ENCODE peak calls at places on chromosomes 6 and 20, in five cellular contexts. One of them, this sample, is unnamed.

GRCh38 chr6:8539446-8539845 is 104.1 kb upstream of the SLC35B3 start:
- DNase-seq in CD8-positive, alpha-beta memory T cell: no peak
- DNase-seq in heart right ventricle: no peak
- DNase-seq in HCT116: peak
- DNase-seq in left lung: no peak
- DNase-seq in this sample: no peak

GRCh38 chr6:17714879-17715860 is 8.4 kb upstream of the NUP153 start:
- DNase-seq in CD8-positive, alpha-beta memory T cell: no peak
- DNase-seq in heart right ventricle: no peak
- DNase-seq in HCT116: peak
- DNase-seq in left lung: no peak
- DNase-seq in this sample: no peak

GRCh38 chr6:131164506-131164905 is 29.2 kb downstream of the AKAP7 start:
- DNase-seq in CD8-positive, alpha-beta memory T cell: no peak
- DNase-seq in heart right ventricle: no peak
- DNase-seq in HCT116: no peak
- DNase-seq in left lung: no peak
- DNase-seq in this sample: no peak

GRCh38 chr6:89209457-89209856 is 7.7 kb downstream of the GABRR1 start:
- DNase-seq in CD8-positive, alpha-beta memory T cell: no peak
- DNase-seq in heart right ventricle: no peak
- DNase-seq in HCT116: no peak
- DNase-seq in left lung: no peak
- DNase-seq in this sample: no peak

GRCh38 chr6:149936743-149937142 is 5.1 kb upstream of the ULBP2 start:
- DNase-seq in CD8-positive, alpha-beta memory T cell: no peak
- DNase-seq in heart right ventricle: no peak
- DNase-seq in HCT116: no peak
- DNase-seq in left lung: no peak
- DNase-seq in this sample: no peak

GRCh38 chr6:41693281-41693838 is 42.0 kb downstream of the TFEB start:
- DNase-seq in CD8-positive, alpha-beta memory T cell: no peak
- DNase-seq in heart right ventricle: no peak
- DNase-seq in HCT116: no peak
- DNase-seq in left lung: no peak
- DNase-seq in this sample: peak

GRCh38 chr6:8530775-8531435 is 95.6 kb upstream of the SLC35B3 start:
- DNase-seq in CD8-positive, alpha-beta memory T cell: no peak
- DNase-seq in heart right ventricle: no peak
- DNase-seq in HCT116: no peak
- DNase-seq in left lung: no peak
- DNase-seq in this sample: no peak

GRCh38 chr6:151179321-151179720 is 60.4 kb upstream of the AKAP12 start:
- DNase-seq in CD8-positive, alpha-beta memory T cell: no peak
- DNase-seq in heart right ventricle: no peak
- DNase-seq in HCT116: no peak
- DNase-seq in left lung: no peak
- DNase-seq in this sample: no peak

GRCh38 chr6:170160628-170161611 is 130.0 kb downstream of the DLL1 start:
- DNase-seq in CD8-positive, alpha-beta memory T cell: no peak
- DNase-seq in heart right ventricle: no peak
- DNase-seq in HCT116: no peak
- DNase-seq in left lung: peak
- DNase-seq in this sample: no peak

GRCh38 chr6:1917628-1918371 is 308.1 kb downstream of the FOXC1 start:
- DNase-seq in CD8-positive, alpha-beta memory T cell: no peak
- DNase-seq in heart right ventricle: no peak
- DNase-seq in HCT116: peak
- DNase-seq in left lung: no peak
- DNase-seq in this sample: no peak

GRCh38 chr20:50895111-50895830 is 36.0 kb downstream of the ADNP start:
- DNase-seq in CD8-positive, alpha-beta memory T cell: no peak
- DNase-seq in heart right ventricle: no peak
- DNase-seq in HCT116: no peak
- DNase-seq in left lung: no peak
- DNase-seq in this sample: no peak

GRCh38 chr6:54070025-54070424 is 41.2 kb upstream of the MLIP start:
- DNase-seq in CD8-positive, alpha-beta memory T cell: no peak
- DNase-seq in heart right ventricle: no peak
- DNase-seq in HCT116: no peak
- DNase-seq in left lung: no peak
- DNase-seq in this sample: no peak

GRCh38 chr20:50543326-50543725 is 33.1 kb downstream of the PTPN1 start:
- DNase-seq in CD8-positive, alpha-beta memory T cell: no peak
- DNase-seq in heart right ventricle: no peak
- DNase-seq in HCT116: no peak
- DNase-seq in left lung: no peak
- DNase-seq in this sample: no peak

GRCh38 chr6:39339111-39339510 is 16.6 kb upstream of the KCNK16 start:
- DNase-seq in CD8-positive, alpha-beta memory T cell: no peak
- DNase-seq in heart right ventricle: no peak
- DNase-seq in HCT116: no peak
- DNase-seq in left lung: no peak
- DNase-seq in this sample: no peak

GRCh38 chr6:67045076-67045475 is 1338.0 kb upstream of the EYS start:
- DNase-seq in CD8-positive, alpha-beta memory T cell: no peak
- DNase-seq in heart right ventricle: no peak
- DNase-seq in HCT116: no peak
- DNase-seq in left lung: no peak
- DNase-seq in this sample: no peak

GRCh38 chr6:53250137-53250760 is 98.5 kb downstream of the ELOVL5 start:
- DNase-seq in CD8-positive, alpha-beta memory T cell: no peak
- DNase-seq in heart right ventricle: no peak
- DNase-seq in HCT116: no peak
- DNase-seq in left lung: no peak
- DNase-seq in this sample: no peak

GRCh38 chr20:33490023-33490933 is at the start of gene CBFA2T2:
- DNase-seq in CD8-positive, alpha-beta memory T cell: no peak
- DNase-seq in heart right ventricle: peak
- DNase-seq in HCT116: peak
- DNase-seq in left lung: no peak
- DNase-seq in this sample: no peak

GRCh38 chr6:168060521-168060931 is 18.5 kb downstream of the FRMD1 start:
- DNase-seq in CD8-positive, alpha-beta memory T cell: no peak
- DNase-seq in heart right ventricle: peak
- DNase-seq in HCT116: no peak
- DNase-seq in left lung: peak
- DNase-seq in this sample: peak

GRCh38 chr20:53752971-53753879 is 159.6 kb upstream of the ZNF217 start:
- DNase-seq in CD8-positive, alpha-beta memory T cell: no peak
- DNase-seq in heart right ventricle: no peak
- DNase-seq in HCT116: no peak
- DNase-seq in left lung: no peak
- DNase-seq in this sample: no peak

GRCh38 chr20:62923669-62924566 is 2.4 kb downstream of the DIDO1 start:
- DNase-seq in CD8-positive, alpha-beta memory T cell: no peak
- DNase-seq in heart right ventricle: no peak
- DNase-seq in HCT116: no peak
- DNase-seq in left lung: no peak
- DNase-seq in this sample: no peak

GRCh38 chr6:123215211-123215610 is 219.2 kb downstream of the CLVS2 start:
- DNase-seq in CD8-positive, alpha-beta memory T cell: no peak
- DNase-seq in heart right ventricle: no peak
- DNase-seq in HCT116: no peak
- DNase-seq in left lung: no peak
- DNase-seq in this sample: no peak

GRCh38 chr6:154056536-154056935 is 17.5 kb downstream of the OPRM1 start:
- DNase-seq in CD8-positive, alpha-beta memory T cell: no peak
- DNase-seq in heart right ventricle: no peak
- DNase-seq in HCT116: no peak
- DNase-seq in left lung: no peak
- DNase-seq in this sample: no peak

GRCh38 chr6:154058963-154059680 is 20.1 kb downstream of the OPRM1 start:
- DNase-seq in CD8-positive, alpha-beta memory T cell: no peak
- DNase-seq in heart right ventricle: no peak
- DNase-seq in HCT116: no peak
- DNase-seq in left lung: no peak
- DNase-seq in this sample: peak

GRCh38 chr6:154057098-154057497 is 18.1 kb downstream of the OPRM1 start:
- DNase-seq in CD8-positive, alpha-beta memory T cell: no peak
- DNase-seq in heart right ventricle: no peak
- DNase-seq in HCT116: no peak
- DNase-seq in left lung: no peak
- DNase-seq in this sample: no peak

DNA sequence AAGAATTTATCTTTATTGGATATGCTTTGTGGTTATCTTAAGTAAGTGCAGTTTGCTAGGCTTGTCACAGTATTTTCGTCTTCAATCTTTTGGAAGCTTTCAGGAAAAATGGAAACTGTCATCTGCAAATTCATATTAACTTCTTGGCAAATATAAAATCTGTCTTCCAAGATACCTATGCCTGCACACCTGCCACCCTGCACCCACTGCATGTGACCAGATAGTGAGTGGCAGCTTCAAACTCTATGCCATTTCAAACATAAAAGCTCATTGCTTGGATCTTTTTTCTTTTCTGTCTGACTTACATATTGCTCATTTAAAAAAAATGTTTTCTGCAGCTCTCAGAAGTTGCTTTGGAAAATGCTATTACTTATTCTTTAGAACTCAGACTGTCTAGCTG is 14.1 kb downstream of the OPRM1 start:
- DNase-seq in CD8-positive, alpha-beta memory T cell: no peak
- DNase-seq in heart right ventricle: no peak
- DNase-seq in HCT116: no peak
- DNase-seq in left lung: no peak
- DNase-seq in this sample: no peak
- H3K27ac ChIP-seq in CD8-positive, alpha-beta memory T cell: no peak
- H3K27ac ChIP-seq in heart right ventricle: no peak
- H3K27ac ChIP-seq in HCT116: no peak
- H3K27ac ChIP-seq in left lung: no peak
- H3K27ac ChIP-seq in this sample: no peak

GRCh38 chr20:539848-540247 is 3.7 kb downstream of the CSNK2A1 start:
- DNase-seq in CD8-positive, alpha-beta memory T cell: no peak
- DNase-seq in heart right ventricle: no peak
- DNase-seq in HCT116: no peak
- DNase-seq in left lung: no peak
- DNase-seq in this sample: no peak
- H3K27ac ChIP-seq in CD8-positive, alpha-beta memory T cell: no peak
- H3K27ac ChIP-seq in heart right ventricle: peak
- H3K27ac ChIP-seq in HCT116: no peak
- H3K27ac ChIP-seq in left lung: no peak
- H3K27ac ChIP-seq in this sample: no peak

DNA sequence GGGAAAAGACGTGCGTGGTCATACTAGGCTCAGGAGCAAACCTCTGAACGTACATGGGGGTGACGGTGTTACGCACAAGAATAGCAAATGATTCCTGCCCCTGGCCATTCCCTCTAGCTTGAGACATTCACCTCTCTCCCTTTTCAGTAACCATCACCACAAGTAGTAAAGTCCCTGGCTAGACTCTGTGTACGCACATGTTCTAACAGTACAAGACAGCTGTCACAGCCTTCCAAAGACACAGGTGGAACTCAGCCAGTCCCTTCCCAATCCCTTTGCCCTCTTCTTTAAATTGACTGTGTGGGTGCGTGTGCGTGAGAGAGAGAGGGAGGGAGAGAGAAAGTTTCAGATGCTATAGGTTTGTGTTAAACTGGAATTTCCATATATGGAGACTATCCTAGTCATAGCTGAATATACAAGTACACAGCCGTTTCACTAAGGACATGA is 67.3 kb downstream of the LY86 start:
- DNase-seq in CD8-positive, alpha-beta memory T cell: no peak
- DNase-seq in heart right ventricle: no peak
- DNase-seq in HCT116: no peak
- DNase-seq in left lung: no peak
- DNase-seq in this sample: no peak
- H3K27ac ChIP-seq in CD8-positive, alpha-beta memory T cell: no peak
- H3K27ac ChIP-seq in heart right ventricle: peak
- H3K27ac ChIP-seq in HCT116: no peak
- H3K27ac ChIP-seq in left lung: peak
- H3K27ac ChIP-seq in this sample: no peak

DNA sequence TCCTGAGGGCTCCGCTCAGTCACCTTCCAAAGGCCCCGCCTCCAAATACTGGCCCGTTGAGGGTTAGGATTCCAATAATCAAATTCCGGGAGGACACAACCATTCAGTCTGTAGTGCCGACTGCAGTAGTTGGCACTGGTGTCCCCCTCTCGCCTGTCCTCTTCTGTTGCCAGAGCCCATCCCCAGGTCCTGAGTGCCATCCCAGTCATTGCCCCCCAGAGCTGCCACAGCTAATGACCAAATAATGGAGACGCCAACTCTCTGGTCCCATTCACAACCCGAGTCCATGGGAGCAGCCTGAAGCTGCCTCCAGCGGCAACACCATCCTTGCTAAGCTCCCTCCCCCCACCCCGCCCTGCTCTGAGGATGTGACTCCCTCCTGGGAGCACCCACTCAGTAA is 115.9 kb downstream of the JPH2 start:
- DNase-seq in CD8-positive, alpha-beta memory T cell: no peak
- DNase-seq in heart right ventricle: no peak
- DNase-seq in HCT116: no peak
- DNase-seq in left lung: peak
- DNase-seq in this sample: no peak
- H3K27ac ChIP-seq in CD8-positive, alpha-beta memory T cell: no peak
- H3K27ac ChIP-seq in heart right ventricle: no peak
- H3K27ac ChIP-seq in HCT116: no peak
- H3K27ac ChIP-seq in left lung: no peak
- H3K27ac ChIP-seq in this sample: no peak

DNA sequence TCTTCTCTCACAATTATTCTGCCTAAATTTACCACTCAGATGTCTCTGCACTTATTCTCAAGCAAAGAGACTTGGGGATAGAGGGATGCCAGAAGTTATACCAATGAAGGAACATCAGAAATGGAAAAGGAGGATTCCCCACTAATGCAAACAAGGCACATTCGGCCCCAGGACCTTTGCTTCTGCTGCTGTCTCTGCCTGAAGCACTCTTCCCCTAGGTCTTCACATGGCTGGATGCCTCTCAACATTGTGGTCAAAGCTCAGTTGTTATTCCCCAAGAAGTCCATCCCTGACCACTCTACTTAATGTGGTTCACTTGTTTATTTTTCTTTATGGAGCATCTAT is 508.7 kb downstream of the DOK5 start:
- DNase-seq in CD8-positive, alpha-beta memory T cell: no peak
- DNase-seq in heart right ventricle: no peak
- DNase-seq in HCT116: no peak
- DNase-seq in left lung: no peak
- DNase-seq in this sample: no peak
- H3K27ac ChIP-seq in CD8-positive, alpha-beta memory T cell: no peak
- H3K27ac ChIP-seq in heart right ventricle: no peak
- H3K27ac ChIP-seq in HCT116: no peak
- H3K27ac ChIP-seq in left lung: no peak
- H3K27ac ChIP-seq in this sample: no peak

DNA sequence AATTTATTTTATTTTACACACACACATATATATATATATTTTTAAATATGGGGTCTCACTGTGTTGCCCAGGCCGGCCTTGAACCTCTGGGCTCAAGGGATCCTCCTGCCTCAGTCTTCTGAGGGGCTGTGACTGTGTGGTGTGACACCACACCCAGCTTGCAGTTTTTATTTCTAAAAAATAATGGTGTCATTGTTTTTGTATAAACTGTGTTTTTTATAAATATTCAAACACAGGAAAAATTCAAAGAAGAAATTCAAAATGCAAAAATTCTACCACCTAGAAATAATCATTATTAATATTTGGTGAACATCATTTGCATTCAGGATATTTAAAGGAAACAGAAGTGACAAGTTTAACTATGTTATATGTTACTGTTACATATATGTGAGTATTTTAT is 3.1 kb downstream of the CCDC28A start:
- DNase-seq in CD8-positive, alpha-beta memory T cell: no peak
- DNase-seq in heart right ventricle: no peak
- DNase-seq in HCT116: no peak
- DNase-seq in left lung: no peak
- DNase-seq in this sample: no peak
- H3K27ac ChIP-seq in CD8-positive, alpha-beta memory T cell: no peak
- H3K27ac ChIP-seq in heart right ventricle: no peak
- H3K27ac ChIP-seq in HCT116: no peak
- H3K27ac ChIP-seq in left lung: no peak
- H3K27ac ChIP-seq in this sample: no peak

GRCh38 chr6:111972714-111973678 is 80.9 kb upstream of the CCN6 start:
- DNase-seq in CD8-positive, alpha-beta memory T cell: peak
- DNase-seq in heart right ventricle: no peak
- DNase-seq in HCT116: no peak
- DNase-seq in left lung: no peak
- DNase-seq in this sample: no peak
- H3K27ac ChIP-seq in CD8-positive, alpha-beta memory T cell: no peak
- H3K27ac ChIP-seq in heart right ventricle: peak
- H3K27ac ChIP-seq in HCT116: no peak
- H3K27ac ChIP-seq in left lung: peak
- H3K27ac ChIP-seq in this sample: no peak

This sample was measured in dorsolateral prefrontal cortex.